ENCODE peak calls at places on chromosomes 1 and 21, in six cellular contexts. L, M, U, O, J and I are unnamed samples.

GRCh38 chr1:164308101-164308500 is 250.9 kb upstream of the PBX1 start:
- DNase-seq in L (no peak), M (no peak), U (no peak), O (no peak), J (no peak), I (no peak)

GRCh38 chr1:205298191-205298994 is 23.2 kb downstream of the NUAK2 start:
- DNase-seq in L (peak; percentile 59), M (no peak), U (no peak), O (peak; percentile 91), J (no peak), I (no peak)

GRCh38 chr1:184504695-184505338 is 118.0 kb downstream of the C1orf21 start:
- DNase-seq in L (no peak), M (no peak), U (no peak), O (no peak), J (no peak), I (no peak)

GRCh38 chr1:245657371-245657770 is 502.6 kb downstream of the KIF26B start:
- DNase-seq in L (no peak), M (no peak), U (no peak), O (no peak), J (no peak), I (no peak)

GRCh38 chr1:170660874-170661645 is 2.9 kb upstream of the PRRX1 start:
- DNase-seq in L (peak; percentile 59), M (no peak), U (peak; percentile 83), O (no peak), J (no peak), I (no peak)

GRCh38 chr1:9960705-9961562 is 17.7 kb downstream of the NMNAT1 start:
- DNase-seq in L (peak; percentile 62), M (no peak), U (no peak), O (no peak), J (no peak), I (no peak)

GRCh38 chr1:55215194-55216021 is at the start of gene USP24:
- DNase-seq in L (peak; percentile 78), M (peak; percentile 89), U (peak; percentile 96), O (peak; percentile 56), J (peak; percentile 85), I (peak; percentile 60)

GRCh38 chr1:237124856-237125462 is 83.0 kb downstream of the RYR2 start:
- DNase-seq in L (no peak), M (no peak), U (no peak), O (peak; percentile 13), J (no peak), I (no peak)

GRCh38 chr1:211206981-211207380 is 52.2 kb upstream of the RCOR3 start:
- DNase-seq in L (no peak), M (no peak), U (peak; percentile 70), O (no peak), J (no peak), I (no peak)

GRCh38 chr21:31444061-31444460 is 100.0 kb upstream of the TIAM1 start:
- DNase-seq in L (no peak), M (no peak), U (no peak), O (no peak), J (no peak), I (peak; percentile 54)

GRCh38 chr1:204578867-204579664 is 62.9 kb downstream of the MDM4 start:
- DNase-seq in L (no peak), M (no peak), U (no peak), O (no peak), J (no peak), I (no peak)

GRCh38 chr1:26695417-26696190 is at the start of gene ARID1A:
- DNase-seq in L (peak; percentile 97), M (peak; percentile 97), U (peak; percentile 99), O (peak; percentile 52), J (peak; percentile 97), I (peak; percentile 93)

GRCh38 chr1:37817481-37817880 is 9.5 kb upstream of the YRDC start:
- DNase-seq in L (no peak), M (no peak), U (no peak), O (no peak), J (no peak), I (no peak)

GRCh38 chr1:171801395-171801990 is 20.0 kb downstream of the METTL13 start:
- DNase-seq in L (no peak), M (no peak), U (no peak), O (peak; percentile 54), J (no peak), I (no peak)

GRCh38 chr1:15578921-15579682 is 5.7 kb downstream of the AGMAT start:
- DNase-seq in L (no peak), M (no peak), U (no peak), O (no peak), J (no peak), I (peak; percentile 76)

GRCh38 chr1:15584489-15585363 is at the start of gene AGMAT:
- DNase-seq in L (peak; percentile 89), M (peak; percentile 66), U (peak; percentile 90), O (peak; percentile 68), J (no peak), I (peak; percentile 78)

GRCh38 chr1:15579683-15580047 is 5.2 kb downstream of the AGMAT start:
- DNase-seq in L (no peak), M (no peak), U (no peak), O (no peak), J (no peak), I (no peak)

GRCh38 chr1:15577691-15578090 is 7.2 kb downstream of the AGMAT start:
- DNase-seq in L (no peak), M (no peak), U (no peak), O (no peak), J (no peak), I (no peak)

DNA sequence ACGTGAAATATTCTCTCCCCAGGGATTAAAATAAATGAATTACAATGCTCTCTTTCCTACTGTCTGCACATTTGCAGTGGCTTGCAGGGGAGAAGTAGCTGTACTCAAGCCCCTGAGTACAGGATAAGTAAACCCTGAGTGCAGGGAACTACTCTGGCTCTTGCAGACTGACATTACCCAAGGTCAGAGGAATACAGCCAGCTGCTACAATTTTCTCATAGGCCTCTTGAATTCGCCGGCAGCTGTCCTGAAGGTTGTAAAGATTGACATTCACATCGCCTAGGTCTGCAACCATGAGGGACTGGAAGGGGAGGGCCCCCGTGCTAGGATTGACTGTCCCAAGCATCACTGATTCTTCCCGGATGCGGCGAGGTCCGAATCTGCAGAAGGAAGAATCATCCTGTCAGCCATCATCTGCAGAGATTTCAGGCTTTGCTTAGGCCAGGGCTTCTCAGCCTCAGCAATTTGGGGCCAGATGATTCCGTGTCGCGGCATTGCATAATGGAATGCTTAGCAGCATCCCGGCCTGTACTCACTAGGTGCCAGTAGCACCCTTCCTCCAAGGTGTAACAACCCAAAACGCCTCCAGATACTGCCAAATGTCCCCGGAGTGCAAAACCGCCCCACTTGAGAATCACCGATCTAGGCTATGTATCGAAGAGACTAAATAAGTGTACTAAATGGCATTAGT is 1.7 kb downstream of the AGMAT start:
- DNase-seq in L (no peak), M (no peak), U (no peak), O (no peak), J (no peak), I (no peak)
- H3K4me1 ChIP-seq in L (no peaks in the 10 kb centered on the region), M (peaks cover 40% of the 10 kb centered on the region), U (peaks cover 16% of the 10 kb centered on the region), O (peaks cover 5% of the 10 kb centered on the region), J (peaks cover 23% of the 10 kb centered on the region), I (peaks cover 48% of the 10 kb centered on the region)

DNA sequence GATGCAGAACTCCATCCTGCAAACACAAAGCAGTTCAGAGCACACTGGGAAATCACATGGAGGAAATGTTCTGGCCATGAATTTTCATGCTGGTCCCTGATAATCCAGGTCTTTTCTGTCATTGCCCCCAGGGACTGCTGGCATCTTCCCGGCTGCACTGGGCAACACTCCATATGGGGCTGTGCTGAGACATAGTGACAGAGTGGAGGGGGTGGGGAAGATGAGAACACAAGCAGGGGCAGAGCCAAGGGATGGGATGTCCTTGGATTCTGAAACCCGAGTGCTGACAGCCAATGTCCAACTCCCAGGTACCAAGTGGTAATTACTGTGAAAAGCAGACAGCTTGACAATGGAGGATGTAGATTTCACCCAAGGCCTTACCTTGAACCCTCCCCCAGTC is 185.7 kb downstream of the HIVEP3 start:
- DNase-seq in L (no peak), M (no peak), U (no peak), O (no peak), J (no peak), I (no peak)
- H3K27ac ChIP-seq in L (no peak overlapping the region), M (no peak overlapping the region), U (no peak overlapping the region), O (no peak overlapping the region), J (no peak overlapping the region), I (no peak overlapping the region)

DNA sequence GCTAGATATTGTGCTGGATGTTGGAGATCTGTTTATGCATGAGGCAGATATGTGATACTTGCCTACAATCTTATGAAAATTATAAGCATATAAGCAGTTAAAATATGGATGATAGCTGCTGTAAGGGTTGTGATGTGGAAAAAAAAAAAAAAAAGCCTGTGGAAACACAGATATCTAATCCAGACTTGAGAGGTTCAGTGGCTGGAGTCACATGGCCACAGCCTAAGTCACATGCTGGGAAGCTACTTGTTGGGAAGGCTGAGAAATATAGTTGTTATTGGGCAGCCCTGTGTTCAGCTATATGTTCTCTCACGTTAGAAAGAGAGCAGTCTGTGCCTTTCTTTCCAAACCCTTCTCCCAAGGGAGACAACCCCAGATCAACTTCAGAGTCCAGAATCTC is 15.1 kb downstream of the RAVER2 start:
- DNase-seq in L (no peak), M (no peak), U (no peak), O (no peak), J (no peak), I (no peak)
- H3K4me1 ChIP-seq in L (no peaks in the 10 kb centered on the region), M (no peaks in the 10 kb centered on the region), U (peaks cover 7% of the 10 kb centered on the region), O (no peaks in the 10 kb centered on the region), J (no peaks in the 10 kb centered on the region), I (no peaks in the 10 kb centered on the region)

DNA sequence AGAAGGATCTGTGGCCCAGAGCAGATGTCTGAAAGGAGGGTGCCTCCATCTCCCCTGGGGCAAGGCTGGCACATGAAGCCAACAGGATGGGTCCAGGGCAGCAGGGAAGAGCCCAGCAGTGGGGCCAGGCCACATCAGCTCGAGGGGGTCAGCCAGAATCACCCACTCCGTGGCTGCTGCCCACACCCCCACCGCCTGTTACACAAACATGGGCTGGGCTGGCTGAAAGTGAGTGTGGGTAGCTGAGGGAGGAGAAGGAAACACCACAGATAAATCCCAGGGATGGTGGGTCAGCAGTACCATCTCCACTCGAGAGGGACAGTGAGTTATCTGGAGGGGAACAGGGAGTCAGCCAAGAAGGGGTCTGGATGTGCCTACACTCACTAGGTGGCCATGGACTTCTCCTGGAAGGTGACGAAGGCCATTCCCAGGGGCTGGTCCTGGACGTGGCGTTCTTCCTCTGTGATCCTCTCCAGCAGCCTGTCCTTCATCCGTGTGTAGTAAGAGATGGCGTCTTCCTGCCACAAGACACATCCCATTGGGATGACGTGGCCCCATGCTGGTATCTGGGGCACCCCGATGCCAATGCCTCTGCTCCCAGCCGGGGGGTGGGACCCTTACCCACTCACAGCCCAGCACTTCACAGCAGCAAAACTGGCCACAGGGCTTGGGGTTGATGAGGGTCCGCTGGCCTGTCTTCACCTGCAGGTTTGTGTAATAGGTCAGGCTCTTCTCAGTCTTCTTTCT is 20.2 kb downstream of the TMEM63A start:
- DNase-seq in L (no peak), M (no peak), U (no peak), O (no peak), J (no peak), I (no peak)
- H3K27ac ChIP-seq in L (no peak overlapping the region), M (no peak overlapping the region), U (peak overlapping the region; percentile 26), O (no peak overlapping the region), J (no peak overlapping the region), I (peak overlapping the region; percentile 0)